ENCODE peak calls at places on chromosomes 4 and X, in seven cellular contexts. B, C, X, N, Q, P and Z are unnamed samples.

GRCh38 chrX:118508690-118509089 is 13.1 kb downstream of the DOCK11 start:
- ATAC-seq in C (no peak), N (no peak), B (no peak), P (peak; percentile 77), X (no peak), Q (no peak), Z (no peak)

GRCh38 chr4:67568820-67569219 is 10.3 kb downstream of the STAP1 start:
- ATAC-seq in P (no peak), B (no peak), Q (no peak), X (no peak), N (no peak), C (peak; percentile 49), Z (no peak)

GRCh38 chr4:107736037-107736436 is 16.0 kb upstream of the PAPSS1 start:
- ATAC-seq in P (no peak), Q (no peak), N (no peak), B (no peak), C (no peak), X (no peak), Z (no peak)

GRCh38 chr4:22635692-22636091 is 57.0 kb upstream of the GBA3 start:
- ATAC-seq in N (no peak), C (no peak), Q (no peak), B (no peak), P (no peak), X (no peak), Z (no peak)

GRCh38 chr4:181281451-181281850 is 961.8 kb upstream of the TENM3 start:
- ATAC-seq in B (no peak), X (no peak), N (no peak), C (no peak), Q (no peak), P (no peak), Z (no peak)

GRCh38 chrX:45517090-45517973 is 316.7 kb upstream of the DIPK2B start:
- ATAC-seq in B (no peak), Q (no peak), C (no peak), N (no peak), P (no peak), X (no peak), Z (no peak)

GRCh38 chrX:68693481-68694410 is 46.3 kb downstream of the STARD8 start:
- ATAC-seq in Q (peak; percentile 63), B (peak; percentile 84), C (no peak), X (no peak), P (peak; percentile 91), N (peak; percentile 21), Z (peak; percentile 30)

GRCh38 chr4:108519208-108519833 is 101.1 kb upstream of the RPL34 start:
- ATAC-seq in P (no peak), X (no peak), N (no peak), B (no peak), C (no peak), Q (no peak), Z (no peak)

GRCh38 chrX:156005144-156005543 is 7.6 kb downstream of the IL9R start:
- ATAC-seq in N (no peak), B (no peak), P (no peak), Q (no peak), X (no peak), C (no peak), Z (no peak)

GRCh38 chrX:29172880-29173279 is 585.6 kb downstream of the IL1RAPL1 start:
- ATAC-seq in N (no peak), Q (no peak), P (no peak), C (no peak), X (no peak), B (no peak), Z (no peak)

GRCh38 chr4:1356181-1356998 is 9.4 kb downstream of the UVSSA start:
- ATAC-seq in X (no peak), N (peak; percentile 43), P (no peak), B (no peak), C (no peak), Q (no peak), Z (no peak)

GRCh38 chrX:107449490-107450175 is at the start of gene FRMPD3:
- ATAC-seq in C (no peak), N (peak; percentile 46), X (no peak), B (peak; percentile 15), P (no peak), Q (no peak), Z (no peak)

GRCh38 chr4:105194328-105195231 is 47.9 kb downstream of the TET2 start:
- ATAC-seq in N (no peak), X (peak; percentile 70), P (no peak), B (no peak), Q (no peak), C (peak; percentile 82), Z (peak; percentile 65)

GRCh38 chrX:131704136-131704695 is 160.3 kb downstream of the OR13H1 start:
- ATAC-seq in N (no peak), P (peak; percentile 90), C (no peak), Q (no peak), X (no peak), B (no peak), Z (no peak)

GRCh38 chr4:4270529-4270928 is 19.4 kb downstream of the LYAR start:
- ATAC-seq in X (no peak), N (no peak), C (no peak), P (no peak), Q (no peak), B (no peak), Z (peak; percentile 50)

GRCh38 chrX:104566921-104567501 is 1.0 kb downstream of the IL1RAPL2 start:
- ATAC-seq in C (no peak), Q (no peak), P (no peak), X (no peak), B (no peak), N (no peak), Z (no peak)

GRCh38 chr4:173182403-173182802 is 13.8 kb downstream of the GALNT7 start:
- ATAC-seq in N (no peak), X (no peak), C (peak; percentile 32), P (peak; percentile 15), Q (no peak), B (peak; percentile 21), Z (peak; percentile 14)

GRCh38 chr4:14853186-14853946 is 148.9 kb upstream of the CPEB2 start:
- ATAC-seq in N (no peak), C (no peak), X (no peak), Q (no peak), P (no peak), B (no peak), Z (no peak)

GRCh38 chrX:23662853-23663252 is 4.4 kb upstream of the PRDX4 start:
- ATAC-seq in Q (no peak), C (peak; percentile 81), X (peak; percentile 70), B (no peak), P (no peak), N (peak; percentile 45), Z (peak; percentile 74)

GRCh38 chrX:43974076-43974475 is 886 bp upstream of the NDP start:
- ATAC-seq in P (no peak), X (no peak), C (no peak), B (no peak), N (no peak), Q (no peak), Z (no peak)

GRCh38 chr4:185799442-185799841 is 12.6 kb downstream of the SORBS2 start:
- ATAC-seq in C (no peak), Q (no peak), N (no peak), P (no peak), B (no peak), X (no peak), Z (no peak)

GRCh38 chrX:17967888-17968287 is 106.8 kb upstream of the RAI2 start:
- ATAC-seq in N (no peak), P (no peak), B (peak; percentile 89), Q (no peak), C (no peak), X (no peak), Z (no peak)

GRCh38 chr4:797066-797465 is 28.9 kb downstream of the CPLX1 start:
- ATAC-seq in N (no peak), C (no peak), B (no peak), P (no peak), X (no peak), Q (no peak), Z (no peak)

GRCh38 chrX:38108364-38108763 is 102.0 kb downstream of the SYTL5 start:
- ATAC-seq in P (no peak), C (no peak), N (no peak), B (peak; percentile 90), X (no peak), Q (no peak), Z (no peak)

GRCh38 chr4:25283948-25284347 is 28.6 kb upstream of the ZCCHC4 start:
- ATAC-seq in N (no peak), P (no peak), C (no peak), X (no peak), Q (no peak), B (no peak), Z (no peak)

GRCh38 chr4:1644906-1645657 is 39.0 kb downstream of the FAM53A start:
- ATAC-seq in P (peak; percentile 96), N (no peak), Q (no peak), B (peak; percentile 35), C (no peak), X (no peak), Z (no peak)

GRCh38 chr4:156419080-156419638 is 465.5 kb upstream of the CTSO start:
- ATAC-seq in X (no peak), C (no peak), N (no peak), B (no peak), Q (no peak), P (no peak), Z (no peak)

GRCh38 chrX:109954333-109954732 is 48.6 kb upstream of the TMEM164 start:
- ATAC-seq in N (no peak), B (no peak), X (no peak), C (no peak), P (no peak), Q (no peak), Z (no peak)

GRCh38 chr4:41505161-41505653 is 32.8 kb upstream of the LIMCH1 start:
- ATAC-seq in P (peak; percentile 39), Q (no peak), C (no peak), X (no peak), N (no peak), B (peak; percentile 47), Z (no peak)

GRCh38 chr4:69568787-69569186 is 70.7 kb downstream of the UGT2A2 start:
- ATAC-seq in P (no peak), B (no peak), X (no peak), Q (no peak), C (no peak), N (no peak), Z (no peak)

GRCh38 chr4:113145519-113146291 is 96.3 kb downstream of the ANK2 start:
- ATAC-seq in C (no peak), B (peak; percentile 47), N (no peak), Q (no peak), P (peak; percentile 69), X (no peak), Z (no peak)

GRCh38 chrX:19911784-19912183 is 24.4 kb upstream of the SH3KBP1 start:
- ATAC-seq in B (no peak), N (no peak), C (no peak), P (no peak), Q (no peak), X (no peak), Z (no peak)

GRCh38 chr4:168503652-168504362 is 7.0 kb downstream of the PALLD start:
- ATAC-seq in P (peak; percentile 70), C (peak; percentile 39), X (no peak), Q (peak; percentile 36), B (no peak), N (no peak), Z (no peak)

GRCh38 chr4:59814402-59814801 is 1385.7 kb upstream of the ADGRL3 start:
- ATAC-seq in P (no peak), C (no peak), X (no peak), N (no peak), B (no peak), Q (no peak), Z (no peak)

GRCh38 chr4:145779319-145779801 is 99.4 kb downstream of the C4orf51 start:
- ATAC-seq in X (no peak), P (no peak), C (no peak), N (no peak), B (no peak), Q (no peak), Z (no peak)